ENCODE peak calls at places on chromosome 22, in seven cellular contexts. One of them, this sample, is unnamed.

GRCh38 chr22:49190816-49191505 is 636.7 kb downstream of the BRD1 start:
- DNase-seq in mammary epithelial cell: no peak
- DNase-seq in PC-3: no peak
- DNase-seq in HCT116: no peak
- DNase-seq in fibroblast of lung: no peak
- DNase-seq in PC-9: no peak
- DNase-seq in GM23338: no peak
- DNase-seq in this sample: no peak

GRCh38 chr22:47872761-47873535 is 1110.5 kb downstream of the TBC1D22A start:
- DNase-seq in mammary epithelial cell: no peak
- DNase-seq in PC-3: no peak
- DNase-seq in HCT116: no peak
- DNase-seq in fibroblast of lung: no peak
- DNase-seq in PC-9: peak
- DNase-seq in GM23338: no peak
- DNase-seq in this sample: no peak

GRCh38 chr22:24926849-24927579 is 19.5 kb downstream of the LHFPL7 start:
- DNase-seq in mammary epithelial cell: peak
- DNase-seq in PC-3: peak
- DNase-seq in HCT116: no peak
- DNase-seq in fibroblast of lung: peak
- DNase-seq in PC-9: no peak
- DNase-seq in GM23338: no peak
- DNase-seq in this sample: no peak

GRCh38 chr22:29457730-29458129 is 19.3 kb downstream of the RFPL1 start:
- DNase-seq in mammary epithelial cell: peak
- DNase-seq in PC-3: peak
- DNase-seq in HCT116: peak
- DNase-seq in fibroblast of lung: peak
- DNase-seq in PC-9: no peak
- DNase-seq in GM23338: peak
- DNase-seq in this sample: peak

GRCh38 chr22:30821863-30822215 is 127.2 kb downstream of the OSBP2 start:
- DNase-seq in mammary epithelial cell: no peak
- DNase-seq in PC-3: no peak
- DNase-seq in HCT116: no peak
- DNase-seq in fibroblast of lung: no peak
- DNase-seq in PC-9: peak
- DNase-seq in GM23338: no peak
- DNase-seq in this sample: no peak

GRCh38 chr22:40671369-40671768 is 7.9 kb upstream of the MCHR1 start:
- DNase-seq in mammary epithelial cell: no peak
- DNase-seq in PC-3: no peak
- DNase-seq in HCT116: no peak
- DNase-seq in fibroblast of lung: no peak
- DNase-seq in PC-9: no peak
- DNase-seq in GM23338: peak
- DNase-seq in this sample: no peak

GRCh38 chr22:17057959-17058814 is 26.6 kb upstream of the IL17RA start:
- DNase-seq in mammary epithelial cell: peak
- DNase-seq in PC-3: peak
- DNase-seq in HCT116: peak
- DNase-seq in fibroblast of lung: peak
- DNase-seq in PC-9: peak
- DNase-seq in GM23338: peak
- DNase-seq in this sample: peak

GRCh38 chr22:44225091-44225689 is 44.5 kb downstream of the PARVG start:
- DNase-seq in mammary epithelial cell: no peak
- DNase-seq in PC-3: no peak
- DNase-seq in HCT116: no peak
- DNase-seq in fibroblast of lung: no peak
- DNase-seq in PC-9: no peak
- DNase-seq in GM23338: no peak
- DNase-seq in this sample: no peak

GRCh38 chr22:47613606-47614350 is 851.3 kb downstream of the TBC1D22A start:
- DNase-seq in mammary epithelial cell: no peak
- DNase-seq in PC-3: no peak
- DNase-seq in HCT116: no peak
- DNase-seq in fibroblast of lung: no peak
- DNase-seq in PC-9: no peak
- DNase-seq in GM23338: no peak
- DNase-seq in this sample: no peak

GRCh38 chr22:24053481-24054226 is 42.5 kb downstream of the CABIN1 start:
- DNase-seq in mammary epithelial cell: no peak
- DNase-seq in PC-3: no peak
- DNase-seq in HCT116: no peak
- DNase-seq in fibroblast of lung: no peak
- DNase-seq in PC-9: no peak
- DNase-seq in GM23338: no peak
- DNase-seq in this sample: no peak

DNA sequence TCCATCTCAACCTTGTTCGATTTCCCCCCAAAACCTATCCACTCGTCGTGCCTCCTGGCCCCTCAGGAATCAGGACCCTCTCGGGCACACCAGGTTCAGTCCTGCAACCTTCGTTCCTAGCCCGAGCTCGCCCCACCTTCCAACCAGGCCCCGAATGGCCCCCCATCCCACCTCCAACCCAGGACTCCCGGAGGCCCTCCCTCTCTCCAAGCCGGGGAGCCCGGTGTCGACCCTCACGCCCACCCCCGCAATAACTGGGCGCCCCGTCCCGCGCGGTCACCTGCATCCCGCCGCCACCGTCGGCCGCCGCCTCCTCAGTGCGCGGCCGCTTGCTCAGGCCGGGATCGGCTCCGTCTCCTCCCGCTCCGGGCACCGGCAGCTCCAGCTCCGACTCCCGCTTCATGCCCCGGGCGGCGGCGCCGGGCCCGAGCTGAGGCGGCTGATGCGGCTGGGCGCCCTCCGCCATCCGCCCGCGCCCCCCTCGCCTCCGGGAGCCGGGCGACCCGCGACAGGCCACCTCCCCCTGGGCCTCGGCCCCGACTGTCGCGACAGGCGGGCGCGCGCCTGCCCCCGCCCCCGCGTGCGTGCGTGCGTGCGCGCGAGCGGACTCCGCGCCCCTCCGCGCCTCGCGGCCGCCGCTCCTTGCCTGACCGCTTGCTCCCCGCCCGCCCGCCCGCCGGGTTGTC is 521 bp downstream of the RBFOX2 start:
- DNase-seq in mammary epithelial cell: peak
- DNase-seq in PC-3: peak
- DNase-seq in HCT116: no peak
- DNase-seq in fibroblast of lung: no peak
- DNase-seq in PC-9: no peak
- DNase-seq in GM23338: peak
- DNase-seq in this sample: no peak
- TF ChIP-seq EZH2 in mammary epithelial cell: no peak
- TF ChIP-seq EZH2 in PC-3: no peak
- TF ChIP-seq EZH2 in HCT116: no peak
- TF ChIP-seq EZH2 in fibroblast of lung: no peak
- TF ChIP-seq EZH2 in PC-9: no peak
- TF ChIP-seq EZH2 in GM23338: no peak
- TF ChIP-seq EZH2 in this sample: no peak

DNA sequence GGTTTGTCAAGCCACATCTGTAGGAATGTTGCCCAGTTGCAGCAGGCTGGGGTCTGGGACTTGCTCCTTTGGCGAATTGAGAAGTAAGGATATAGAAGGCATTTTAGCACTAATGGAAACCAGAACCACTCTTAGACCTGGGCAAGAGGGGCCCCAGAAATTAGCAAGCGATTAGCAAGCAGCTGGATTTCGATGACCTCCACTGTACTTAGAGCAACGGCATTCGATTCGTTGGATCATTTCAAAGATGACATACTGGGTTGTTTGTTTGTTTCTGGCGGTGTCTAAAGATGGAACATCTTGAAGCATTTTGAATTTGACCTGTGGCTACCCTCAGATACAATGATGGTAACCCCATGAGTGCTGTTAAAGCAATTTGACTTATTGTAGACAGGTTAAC is 1.2 kb upstream of the CDPF1 start:
- DNase-seq in mammary epithelial cell: no peak
- DNase-seq in PC-3: no peak
- DNase-seq in HCT116: no peak
- DNase-seq in fibroblast of lung: no peak
- DNase-seq in PC-9: no peak
- DNase-seq in GM23338: no peak
- DNase-seq in this sample: no peak
- H3K4me3 ChIP-seq in mammary epithelial cell: no peak
- H3K4me3 ChIP-seq in PC-3: peak
- H3K4me3 ChIP-seq in HCT116: peak
- H3K4me3 ChIP-seq in fibroblast of lung: peak
- H3K4me3 ChIP-seq in PC-9: peak
- H3K4me3 ChIP-seq in GM23338: peak
- H3K4me3 ChIP-seq in this sample: peak

GRCh38 chr22:36433318-36434231 is 45.8 kb upstream of the MYH9 start:
- DNase-seq in mammary epithelial cell: no peak
- DNase-seq in PC-3: no peak
- DNase-seq in HCT116: no peak
- DNase-seq in fibroblast of lung: no peak
- DNase-seq in PC-9: no peak
- DNase-seq in GM23338: peak
- DNase-seq in this sample: no peak
- H3K27ac ChIP-seq in mammary epithelial cell: no peak
- H3K27ac ChIP-seq in PC-3: no peak
- H3K27ac ChIP-seq in HCT116: no peak
- H3K27ac ChIP-seq in fibroblast of lung: no peak
- H3K27ac ChIP-seq in PC-9: no peak
- H3K27ac ChIP-seq in GM23338: no peak
- H3K27ac ChIP-seq in this sample: no peak

GRCh38 chr22:26174280-26174679 is 5.0 kb downstream of the SEZ6L start:
- DNase-seq in mammary epithelial cell: no peak
- DNase-seq in PC-3: peak
- DNase-seq in HCT116: no peak
- DNase-seq in fibroblast of lung: no peak
- DNase-seq in PC-9: no peak
- DNase-seq in GM23338: peak
- DNase-seq in this sample: peak

GRCh38 chr22:26170795-26171194 is 1.5 kb downstream of the SEZ6L start:
- DNase-seq in mammary epithelial cell: no peak
- DNase-seq in PC-3: no peak
- DNase-seq in HCT116: no peak
- DNase-seq in fibroblast of lung: no peak
- DNase-seq in PC-9: no peak
- DNase-seq in GM23338: peak
- DNase-seq in this sample: peak

GRCh38 chr22:26169312-26170111 is at the start of gene SEZ6L:
- DNase-seq in mammary epithelial cell: no peak
- DNase-seq in PC-3: no peak
- DNase-seq in HCT116: no peak
- DNase-seq in fibroblast of lung: no peak
- DNase-seq in PC-9: no peak
- DNase-seq in GM23338: peak
- DNase-seq in this sample: no peak

GRCh38 chr22:26170112-26170492 is 840 bp downstream of the SEZ6L start:
- DNase-seq in mammary epithelial cell: no peak
- DNase-seq in PC-3: no peak
- DNase-seq in HCT116: no peak
- DNase-seq in fibroblast of lung: no peak
- DNase-seq in PC-9: no peak
- DNase-seq in GM23338: peak
- DNase-seq in this sample: no peak

GRCh38 chr22:26172389-26172990 is 3.2 kb downstream of the SEZ6L start:
- DNase-seq in mammary epithelial cell: peak
- DNase-seq in PC-3: peak
- DNase-seq in HCT116: peak
- DNase-seq in fibroblast of lung: peak
- DNase-seq in PC-9: peak
- DNase-seq in GM23338: peak
- DNase-seq in this sample: peak
- TF ChIP-seq EZH2 in mammary epithelial cell: no peak
- TF ChIP-seq EZH2 in PC-3: no peak
- TF ChIP-seq EZH2 in HCT116: no peak
- TF ChIP-seq EZH2 in fibroblast of lung: no peak
- TF ChIP-seq EZH2 in PC-9: no peak
- TF ChIP-seq EZH2 in GM23338: no peak
- TF ChIP-seq EZH2 in this sample: no peak

GRCh38 chr22:46295277-46295971 is 1.2 kb upstream of the GTSE1 start:
- DNase-seq in mammary epithelial cell: no peak
- DNase-seq in PC-3: no peak
- DNase-seq in HCT116: no peak
- DNase-seq in fibroblast of lung: no peak
- DNase-seq in PC-9: no peak
- DNase-seq in GM23338: no peak
- DNase-seq in this sample: no peak
- H3K4me3 ChIP-seq in mammary epithelial cell: no peak
- H3K4me3 ChIP-seq in PC-3: peak
- H3K4me3 ChIP-seq in HCT116: peak
- H3K4me3 ChIP-seq in fibroblast of lung: peak
- H3K4me3 ChIP-seq in PC-9: peak
- H3K4me3 ChIP-seq in GM23338: peak
- H3K4me3 ChIP-seq in this sample: peak

This sample was measured in A673.